ENCODE peak calls at places on chromosome 9, in ten cellular contexts. K is ovary, I is PC-3, E is dorsolateral prefrontal cortex, J is HFF-Myc, X is heart left ventricle, Z is fibroblast of mammary gland, S is astrocyte of the spinal cord, B is GM06990, Y is WTC11. Q is an unnamed sample.
A peak's percentile ranks its signal among the peaks of the same experiment; 100 is the strongest.

GRCh38 chr9:25677301-25678146 is 720 bp downstream of the TUSC1 start:
- DNase-seq in K (peak; percentile 88), I (peak; percentile 66), E (peak; percentile 85), J (no peak), X (peak; percentile 84), Z (peak; percentile 74), S (peak; percentile 80), B (no peak), Y (peak; percentile 80), Q (peak; percentile 66)

GRCh38 chr9:137222190-137223077 is at the start of gene RNF208:
- DNase-seq in K (no peak), I (no peak), E (no peak), J (no peak), X (no peak), Z (no peak), S (no peak), B (no peak), Y (peak; percentile 58), Q (no peak)

GRCh38 chr9:113463418-113464285 is at the start of gene RGS3:
- DNase-seq in K (no peak), I (peak; percentile 79), E (no peak), J (no peak), X (peak; percentile 73), Z (no peak), S (no peak), B (no peak), Y (peak; percentile 86), Q (no peak)

GRCh38 chr9:99184073-99184426 is 37.7 kb downstream of the ALG2 start:
- DNase-seq in K (no peak), I (no peak), E (no peak), J (no peak), X (no peak), Z (no peak), S (no peak), B (no peak), Y (no peak), Q (no peak)

GRCh38 chr9:97958812-97959511 is 21.0 kb upstream of the HEMGN start:
- DNase-seq in K (no peak), I (no peak), E (no peak), J (no peak), X (no peak), Z (peak; percentile 71), S (peak; percentile 38), B (no peak), Y (no peak), Q (no peak)

GRCh38 chr9:36268007-36268427 is 9.8 kb upstream of the GNE start:
- DNase-seq in K (no peak), I (peak; percentile 86), E (no peak), J (no peak), X (no peak), Z (peak; percentile 71), S (peak; percentile 12), B (no peak), Y (no peak), Q (no peak)

GRCh38 chr9:72150653-72151052 is 1.4 kb downstream of the GDA start:
- DNase-seq in K (no peak), I (no peak), E (no peak), J (no peak), X (no peak), Z (no peak), S (no peak), B (no peak), Y (no peak), Q (no peak)

GRCh38 chr9:98410185-98410697 is 154.8 kb upstream of the TBC1D2 start:
- DNase-seq in K (no peak), I (no peak), E (no peak), J (peak; percentile 16), X (peak; percentile 56), Z (peak; percentile 94), S (peak; percentile 54), B (no peak), Y (peak; percentile 53), Q (no peak)

GRCh38 chr9:3186751-3187150 is 339.1 kb downstream of the RFX3 start:
- DNase-seq in K (no peak), I (no peak), E (no peak), J (no peak), X (no peak), Z (no peak), S (no peak), B (no peak), Y (no peak), Q (no peak)

GRCh38 chr9:135840107-135840506 is 67.2 kb downstream of the CAMSAP1 start:
- DNase-seq in K (no peak), I (no peak), E (no peak), J (no peak), X (no peak), Z (no peak), S (no peak), B (no peak), Y (no peak), Q (no peak)

GRCh38 chr9:7240569-7241311 is 483.0 kb downstream of the KDM4C start:
- DNase-seq in K (no peak), I (no peak), E (no peak), J (no peak), X (no peak), Z (no peak), S (no peak), B (no peak), Y (no peak), Q (no peak)

GRCh38 chr9:27094640-27095039 is 14.4 kb upstream of the TEK start:
- DNase-seq in K (no peak), I (peak; percentile 80), E (no peak), J (no peak), X (no peak), Z (peak; percentile 96), S (peak; percentile 79), B (no peak), Y (no peak), Q (no peak)

GRCh38 chr9:112059980-112060348 is 115.1 kb downstream of the SUSD1 start:
- DNase-seq in K (no peak), I (no peak), E (no peak), J (no peak), X (no peak), Z (no peak), S (no peak), B (no peak), Y (no peak), Q (no peak)

GRCh38 chr9:69035438-69036316 is at the start of gene FXN:
- DNase-seq in K (peak; percentile 77), I (peak; percentile 75), E (peak; percentile 85), J (no peak), X (peak; percentile 84), Z (peak; percentile 75), S (peak; percentile 81), B (peak; percentile 90), Y (peak; percentile 80), Q (peak; percentile 58)

GRCh38 chr9:17938256-17938655 is 359.4 kb downstream of the SH3GL2 start:
- DNase-seq in K (no peak), I (no peak), E (no peak), J (no peak), X (no peak), Z (no peak), S (no peak), B (no peak), Y (no peak), Q (no peak)

GRCh38 chr9:137190315-137190853 is 1.9 kb downstream of the SSNA1 start:
- DNase-seq in K (no peak), I (peak; percentile 32), E (no peak), J (no peak), X (no peak), Z (no peak), S (no peak), B (no peak), Y (no peak), Q (no peak)

GRCh38 chr9:123524866-123525265 is 168.9 kb downstream of the CRB2 start:
- DNase-seq in K (no peak), I (no peak), E (no peak), J (no peak), X (no peak), Z (no peak), S (no peak), B (no peak), Y (no peak), Q (no peak)
- TF ChIP-seq CTCF in K (no peak), I (no peak), E (no peak), J (no peak), X (no peak), Z (no peak), S (no peak), B (no peak), Y (no peak), Q (no peak)

GRCh38 chr9:116208417-116209232 is 55.0 kb downstream of the PAPPA start:
- DNase-seq in K (no peak), I (peak; percentile 27), E (no peak), J (no peak), X (no peak), Z (peak; percentile 75), S (peak; percentile 56), B (no peak), Y (no peak), Q (no peak)
- TF ChIP-seq CTCF in K (no peak), I (peak; percentile 19), E (no peak), J (no peak), X (no peak), Z (peak; percentile 25), S (peak; percentile 5), B (no peak), Y (no peak), Q (no peak)

GRCh38 chr9:76883341-76883740 is 22.6 kb downstream of the PRUNE2 start:
- DNase-seq in K (no peak), I (no peak), E (no peak), J (no peak), X (no peak), Z (no peak), S (no peak), B (no peak), Y (no peak), Q (no peak)
- TF ChIP-seq CTCF in K (no peak), I (no peak), E (no peak), J (no peak), X (no peak), Z (no peak), S (no peak), B (no peak), Y (no peak), Q (no peak)

DNA sequence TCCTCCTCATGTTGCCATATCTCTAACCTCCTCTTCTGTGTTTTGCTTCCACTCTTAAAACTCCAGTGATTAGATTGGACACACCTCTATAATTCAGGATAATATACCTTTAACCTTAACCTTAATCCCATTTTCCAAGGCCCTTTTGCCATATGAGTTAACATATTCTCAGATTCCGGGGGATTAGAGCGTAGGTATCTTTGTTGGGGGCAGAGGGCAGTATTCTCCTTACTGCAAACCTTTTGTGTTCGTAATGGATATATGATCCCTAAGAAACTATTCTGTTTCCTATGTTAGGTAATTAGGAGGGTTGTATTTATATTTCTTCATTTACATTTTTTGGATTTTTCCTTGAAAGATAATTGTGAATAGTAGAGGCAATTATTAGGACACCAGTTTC is 99.5 kb downstream of the VPS13A start:
- DNase-seq in K (no peak), I (no peak), E (no peak), J (no peak), X (no peak), Z (no peak), S (no peak), B (no peak), Y (no peak), Q (no peak)
- TF ChIP-seq CTCF in K (no peak), I (no peak), E (no peak), J (no peak), X (no peak), Z (no peak), S (no peak), B (no peak), Y (no peak), Q (no peak)

GRCh38 chr9:129362287-129363098 is 184.4 kb upstream of the IER5L start:
- DNase-seq in K (no peak), I (peak; percentile 56), E (no peak), J (no peak), X (no peak), Z (no peak), S (no peak), B (no peak), Y (no peak), Q (no peak)
- TF ChIP-seq CTCF in K (no peak), I (peak; percentile 32), E (no peak), J (no peak), X (no peak), Z (no peak), S (no peak), B (no peak), Y (no peak), Q (no peak)

Q was measured in omental fat pad.